ENCODE peak calls at places on chromosomes 4 and X, in nine cellular contexts. U, E, H, D, Z, G, J, M and C are unnamed samples.

GRCh38 chrX:139932077-139932900 is 564 bp downstream of the ATP11C start:
- DNase-seq in Z (peak; percentile 43), U (peak; percentile 79), M (peak; percentile 59), H (no peak), G (peak; percentile 46), E (peak; percentile 55), J (no peak), D (peak; percentile 73), C (peak; percentile 73)

GRCh38 chr4:128921954-128922353 is 112.5 kb downstream of the JADE1 start:
- DNase-seq in G (no peak), J (no peak), U (no peak), M (no peak), D (no peak), E (no peak), Z (no peak), H (no peak), C (no peak)

GRCh38 chrX:139246295-139246694 is 284.2 kb upstream of the F9 start:
- DNase-seq in H (no peak), G (no peak), U (no peak), Z (no peak), E (no peak), J (no peak), M (no peak), D (no peak), C (no peak)

GRCh38 chrX:136200466-136200865 is 50.7 kb downstream of the MAP7D3 start:
- DNase-seq in Z (peak; percentile 14), U (no peak), J (no peak), D (no peak), E (no peak), M (peak; percentile 31), G (no peak), H (peak; percentile 44), C (no peak)

GRCh38 chr4:165301833-165302232 is 25.6 kb upstream of the MSMO1 start:
- DNase-seq in D (no peak), Z (no peak), U (no peak), H (peak; percentile 56), G (peak; percentile 37), M (no peak), J (no peak), E (no peak), C (no peak)

GRCh38 chr4:74018771-74019170 is 19.7 kb downstream of the CXCL3 start:
- DNase-seq in J (no peak), E (no peak), G (no peak), D (no peak), U (no peak), M (no peak), H (no peak), Z (no peak), C (no peak)

GRCh38 chr4:149166886-149167285 is 648.8 kb downstream of the IQCM start:
- DNase-seq in J (no peak), G (no peak), M (no peak), D (no peak), U (no peak), H (no peak), E (no peak), Z (no peak), C (no peak)

GRCh38 chr4:89109841-89110540 is 1.3 kb upstream of the TIGD2 start:
- DNase-seq in J (no peak), U (peak; percentile 24), M (no peak), D (no peak), H (no peak), E (no peak), G (no peak), Z (no peak), C (peak; percentile 38)

GRCh38 chrX:8305336-8305735 is 134.3 kb upstream of the VCX2 start:
- DNase-seq in D (peak; percentile 6), E (no peak), M (no peak), H (no peak), Z (no peak), U (no peak), G (no peak), J (no peak), C (no peak)

GRCh38 chr4:141656031-141656430 is 19.6 kb downstream of the IL15 start:
- DNase-seq in D (no peak), U (no peak), Z (no peak), E (no peak), M (no peak), G (no peak), J (no peak), H (no peak), C (no peak)

GRCh38 chrX:129744881-129745321 is 6.1 kb downstream of the XPNPEP2 start:
- DNase-seq in D (no peak), J (no peak), M (no peak), G (no peak), U (no peak), E (no peak), Z (no peak), H (no peak), C (no peak)

GRCh38 chr4:39638358-39639239 is at the start of gene SMIM14:
- DNase-seq in J (peak; percentile 97), E (peak; percentile 99), U (peak; percentile 98), Z (peak; percentile 96), G (peak; percentile 90), D (peak; percentile 97), H (peak; percentile 99), M (peak; percentile 98), C (peak; percentile 99)
- TF ChIP-seq CTCF in J (no peak), E (no peak), U (no peak), Z (no peak), G (no peak), D (no peak), H (no peak), M (no peak), C (no peak)

GRCh38 chrX:148552775-148553174 is 52.4 kb downstream of the AFF2 start:
- DNase-seq in J (no peak), G (no peak), E (no peak), Z (no peak), M (no peak), H (no peak), D (no peak), U (no peak), C (no peak)
- TF ChIP-seq CTCF in J (peak; percentile 44), G (no peak), E (no peak), Z (peak; percentile 17), M (no peak), H (peak; percentile 24), D (peak; percentile 10), U (peak; percentile 45), C (peak; percentile 56)

GRCh38 chr4:173314715-173315114 is 19.4 kb downstream of the HMGB2 start:
- DNase-seq in M (no peak), G (no peak), U (no peak), D (no peak), Z (no peak), H (no peak), E (no peak), J (no peak), C (no peak)

GRCh38 chr4:173319696-173320095 is 14.5 kb downstream of the HMGB2 start:
- DNase-seq in G (no peak), H (no peak), D (no peak), M (no peak), Z (no peak), U (no peak), J (no peak), E (no peak), C (no peak)

GRCh38 chr4:173316060-173316459 is 18.1 kb downstream of the HMGB2 start:
- DNase-seq in U (no peak), E (no peak), Z (no peak), H (no peak), G (no peak), M (no peak), D (no peak), J (no peak), C (no peak)

GRCh38 chr4:173317003-173317402 is 17.2 kb downstream of the HMGB2 start:
- DNase-seq in D (no peak), M (no peak), H (no peak), E (no peak), Z (no peak), J (no peak), G (no peak), U (peak; percentile 17), C (peak; percentile 24)

DNA sequence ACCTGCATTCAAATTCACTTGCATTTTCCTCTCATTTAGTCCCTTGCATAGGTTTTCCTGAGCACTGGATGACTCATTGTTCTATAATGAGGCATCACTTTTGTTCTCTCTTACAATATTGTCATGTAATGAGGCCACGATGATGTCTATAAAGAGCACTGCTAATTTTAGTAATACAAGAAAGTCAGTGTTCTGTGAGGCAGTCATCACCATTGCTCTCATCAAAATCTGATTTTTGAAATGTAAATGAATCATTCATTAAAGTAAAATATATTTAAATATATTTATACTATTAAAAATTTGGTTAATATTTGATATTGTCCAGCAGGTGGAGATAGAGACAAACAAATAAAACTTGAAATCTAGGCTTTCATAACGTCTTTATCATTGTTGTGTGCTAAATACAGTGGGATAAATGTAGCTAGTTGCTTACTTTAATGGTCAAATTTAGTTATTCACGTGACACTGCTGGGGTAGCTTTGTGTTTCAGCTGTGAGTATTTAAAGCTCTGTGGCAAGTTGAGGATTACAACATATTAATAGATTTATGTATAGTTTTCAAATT is 15.4 kb downstream of the HMGB2 start:
- DNase-seq in Z (no peak), D (no peak), G (no peak), M (no peak), J (no peak), U (peak; percentile 18), H (peak; percentile 74), E (no peak), C (no peak)
- TF ChIP-seq CTCF in Z (peak; percentile 11), D (peak; percentile 41), G (peak; percentile 9), M (no peak), J (peak; percentile 63), U (peak; percentile 50), H (peak; percentile 16), E (peak; percentile 49), C (peak; percentile 64)

GRCh38 chr4:111808174-111808573 is 337.1 kb upstream of the FAM241A start:
- DNase-seq in U (no peak), D (no peak), M (no peak), E (no peak), G (no peak), Z (no peak), J (no peak), H (no peak), C (no peak)

GRCh38 chr4:111811661-111812060 is 333.6 kb upstream of the FAM241A start:
- DNase-seq in J (no peak), U (no peak), M (no peak), Z (no peak), E (no peak), H (no peak), G (no peak), D (no peak), C (no peak)

GRCh38 chr4:111802191-111802590 is 343.1 kb upstream of the FAM241A start:
- DNase-seq in D (no peak), Z (no peak), E (no peak), H (no peak), G (no peak), U (no peak), J (no peak), M (no peak), C (no peak)

GRCh38 chr4:111807556-111807955 is 337.7 kb upstream of the FAM241A start:
- DNase-seq in H (no peak), M (no peak), E (no peak), J (no peak), D (no peak), Z (no peak), U (no peak), G (no peak), C (no peak)

DNA sequence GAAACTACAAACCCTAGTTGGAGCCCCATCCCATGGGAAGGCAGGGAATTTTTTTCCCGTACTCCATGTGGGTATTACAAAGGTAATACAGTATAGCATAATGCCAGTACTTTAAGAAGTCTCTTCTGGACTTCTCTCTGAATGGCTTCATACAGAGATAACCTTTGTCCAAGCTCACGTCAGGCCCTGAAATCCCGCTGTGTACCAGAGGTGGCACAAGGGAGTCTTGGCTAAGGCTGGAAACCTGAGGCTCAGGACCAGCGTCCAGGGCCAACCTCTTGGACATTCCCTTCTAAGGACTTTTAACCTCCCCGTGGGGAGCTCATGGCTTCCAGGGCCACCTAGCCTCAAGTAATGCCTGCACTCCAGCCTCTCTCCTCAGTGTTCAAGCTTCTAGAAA is 338.9 kb upstream of the FAM241A start:
- DNase-seq in M (peak; percentile 16), E (no peak), H (no peak), U (peak; percentile 7), G (no peak), D (peak; percentile 12), J (no peak), Z (peak; percentile 44), C (peak; percentile 43)
- TF ChIP-seq CTCF in M (no peak), E (no peak), H (peak; percentile 9), U (no peak), G (no peak), D (peak; percentile 21), J (peak; percentile 35), Z (peak; percentile 39), C (no peak)